ENCODE peak calls at places on chromosomes 4 and X, in six cellular contexts. Q, Z, D, A, Y and J are unnamed samples.

GRCh38 chr4:177937051-177937450 is 494.8 kb upstream of the AGA start:
- DNase-seq in Q (no peak), A (no peak), Y (no peak), D (no peak), Z (no peak), J (no peak)

GRCh38 chrX:100070334-100070849 is 339.7 kb downstream of the PCDH19 start:
- DNase-seq in D (no peak), A (no peak), Q (no peak), Y (no peak), Z (no peak), J (no peak)

GRCh38 chr4:77433102-77433733 is 172.4 kb upstream of the CXCL13 start:
- DNase-seq in D (peak), Y (peak), A (peak), Z (peak), Q (peak), J (peak)

GRCh38 chrX:50168305-50168704 is 32.5 kb downstream of the AKAP4 start:
- DNase-seq in A (no peak), D (no peak), Y (no peak), Q (no peak), Z (no peak), J (peak)

GRCh38 chr4:75698162-75698962 is 25.2 kb upstream of the G3BP2 start:
- DNase-seq in Z (no peak), Y (no peak), D (no peak), Q (no peak), A (peak), J (no peak)

GRCh38 chrX:127459784-127460183 is 592.4 kb downstream of the ACTRT1 start:
- DNase-seq in Y (no peak), Q (no peak), D (no peak), A (no peak), Z (no peak), J (no peak)

GRCh38 chr4:66235876-66236275 is 565.6 kb upstream of the EPHA5 start:
- DNase-seq in Y (no peak), Q (no peak), A (no peak), D (no peak), Z (no peak), J (no peak)

GRCh38 chrX:153557618-153558017 is 40.2 kb downstream of the ATP2B3 start:
- DNase-seq in A (no peak), D (no peak), Z (peak), Q (no peak), Y (no peak), J (no peak)

GRCh38 chrX:37912286-37912685 is 64.9 kb upstream of the DYNLT3 start:
- DNase-seq in Y (no peak), Q (no peak), Z (no peak), A (no peak), D (no peak), J (no peak)

GRCh38 chr4:55920571-55920970 is 28.2 kb upstream of the CEP135 start:
- DNase-seq in D (no peak), Q (no peak), A (no peak), Y (no peak), Z (no peak), J (no peak)

GRCh38 chr4:17997129-17997528 is 24.4 kb downstream of the LCORL start:
- DNase-seq in Y (no peak), A (no peak), Z (no peak), Q (no peak), D (no peak), J (no peak)

GRCh38 chr4:8534129-8534528 is 46.1 kb upstream of the GPR78 start:
- DNase-seq in A (peak), Z (no peak), Y (no peak), Q (no peak), D (no peak), J (peak)

GRCh38 chrX:22134681-22135080 is 102.6 kb downstream of the PHEX start:
- DNase-seq in Q (peak), Y (peak), Z (no peak), A (no peak), D (peak), J (peak)

GRCh38 chrX:41889317-41890025 is 33.9 kb downstream of the CASK start:
- DNase-seq in Z (no peak), Y (peak), Q (peak), A (no peak), D (no peak), J (peak)

GRCh38 chr4:142126890-142127497 is 490.6 kb downstream of the IL15 start:
- DNase-seq in D (peak), Q (peak), Y (peak), Z (peak), A (peak), J (peak)

GRCh38 chrX:47612418-47612817 is 7.2 kb downstream of the SYN1 start:
- DNase-seq in D (no peak), Y (no peak), Z (no peak), Q (no peak), A (no peak), J (no peak)

GRCh38 chr4:183757105-183757504 is 98.0 kb downstream of the TRAPPC11 start:
- DNase-seq in Y (no peak), D (no peak), Z (no peak), A (no peak), Q (no peak), J (no peak)

GRCh38 chr4:183760326-183760725 is 101.2 kb downstream of the TRAPPC11 start:
- DNase-seq in Z (no peak), D (no peak), A (no peak), Y (no peak), Q (no peak), J (no peak)

GRCh38 chr4:183758735-183759447 is 99.8 kb downstream of the TRAPPC11 start:
- DNase-seq in Q (no peak), D (no peak), A (no peak), Z (no peak), Y (no peak), J (no peak)

GRCh38 chr4:183758006-183758734 is 99.1 kb downstream of the TRAPPC11 start:
- DNase-seq in Q (no peak), A (no peak), D (no peak), Y (no peak), Z (peak), J (no peak)
- TF ChIP-seq CTCF in Q (no peak), A (no peak), D (peak), Y (peak), Z (peak), J (peak)

GRCh38 chr4:71828450-71828849 is 44.6 kb upstream of the GC start:
- DNase-seq in D (no peak), Z (no peak), A (no peak), Y (no peak), Q (no peak), J (no peak)

GRCh38 chr4:71827811-71828210 is 43.9 kb upstream of the GC start:
- DNase-seq in A (no peak), D (no peak), Q (no peak), Z (no peak), Y (no peak), J (no peak)

GRCh38 chr4:71830497-71831178 is 46.8 kb upstream of the GC start:
- DNase-seq in Q (no peak), Y (no peak), Z (no peak), D (no peak), A (peak), J (no peak)

GRCh38 chr4:71833175-71833900 is 49.5 kb upstream of the GC start:
- DNase-seq in Y (no peak), Q (no peak), A (no peak), Z (no peak), D (no peak), J (no peak)

DNA sequence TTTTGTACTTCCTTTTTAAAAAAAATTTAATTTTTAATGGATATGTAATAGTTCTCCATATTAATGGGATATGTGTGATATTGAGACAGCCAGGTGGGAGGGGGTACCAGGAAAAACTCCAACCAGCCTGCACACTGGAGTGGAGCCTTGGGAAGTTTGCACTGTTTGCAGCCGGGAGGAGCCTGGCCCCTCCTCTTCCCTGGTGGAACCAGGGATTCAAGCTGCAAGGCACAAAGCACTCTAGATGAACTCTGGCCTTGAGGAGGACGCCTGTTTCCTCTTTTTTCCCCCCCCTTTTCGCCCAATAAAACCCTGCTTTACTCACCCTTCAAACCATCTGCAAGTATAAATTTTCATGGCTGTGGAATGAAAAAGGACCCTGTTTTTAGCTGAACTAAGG is 48.2 kb upstream of the GC start:
- DNase-seq in Q (no peak), Z (no peak), A (no peak), D (no peak), Y (no peak), J (no peak)
- TF ChIP-seq SMC3 in Q (no peak), Z (no peak), A (no peak), D (no peak), Y (no peak), J (no peak)

DNA sequence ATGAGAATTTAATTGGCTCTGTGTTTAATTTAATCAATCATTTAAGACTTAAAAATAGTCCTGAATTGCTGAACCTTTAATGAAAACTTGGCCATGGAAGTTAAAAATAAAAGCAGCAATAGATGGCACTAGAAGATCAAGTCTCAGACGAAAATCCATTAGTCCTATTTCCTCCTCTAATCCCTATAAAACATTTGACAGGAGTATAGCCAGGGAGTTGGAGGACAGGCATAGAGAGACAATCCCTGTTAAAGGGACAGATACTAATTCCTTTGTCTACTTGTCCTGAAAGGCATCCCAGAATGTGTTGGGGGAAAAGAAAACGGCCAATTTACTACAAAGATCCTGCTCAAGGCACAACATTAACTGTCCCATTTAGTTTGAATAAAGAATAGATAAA is 276.3 kb upstream of the TACR3 start:
- DNase-seq in Z (no peak), D (no peak), A (no peak), Q (no peak), Y (no peak), J (no peak)
- TF ChIP-seq CTCF in Z (no peak), D (peak), A (peak), Q (peak), Y (peak), J (no peak)

DNA sequence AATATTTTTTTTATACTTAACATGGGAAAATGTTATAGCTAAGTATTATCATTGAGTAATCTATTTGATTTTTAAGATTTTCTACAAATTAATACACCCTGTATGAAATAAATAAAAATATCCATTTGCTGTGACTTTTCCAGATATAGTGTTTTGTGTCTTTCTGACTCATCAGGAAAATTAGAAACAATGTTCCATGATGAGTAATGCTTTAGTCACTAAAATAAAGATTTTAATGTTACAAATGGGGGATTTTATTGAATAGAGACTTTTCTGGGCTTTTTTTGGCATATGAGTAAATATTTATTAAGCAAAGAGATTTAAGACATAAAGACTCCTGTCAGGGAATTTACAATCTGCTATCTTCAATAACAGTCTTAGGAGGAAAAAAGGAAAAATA is 279.2 kb upstream of the NOCT start:
- DNase-seq in A (no peak), Q (no peak), Y (no peak), D (no peak), Z (no peak), J (peak)
- TF ChIP-seq SMC3 in A (no peak), Q (no peak), Y (no peak), D (no peak), Z (no peak), J (no peak)

DNA sequence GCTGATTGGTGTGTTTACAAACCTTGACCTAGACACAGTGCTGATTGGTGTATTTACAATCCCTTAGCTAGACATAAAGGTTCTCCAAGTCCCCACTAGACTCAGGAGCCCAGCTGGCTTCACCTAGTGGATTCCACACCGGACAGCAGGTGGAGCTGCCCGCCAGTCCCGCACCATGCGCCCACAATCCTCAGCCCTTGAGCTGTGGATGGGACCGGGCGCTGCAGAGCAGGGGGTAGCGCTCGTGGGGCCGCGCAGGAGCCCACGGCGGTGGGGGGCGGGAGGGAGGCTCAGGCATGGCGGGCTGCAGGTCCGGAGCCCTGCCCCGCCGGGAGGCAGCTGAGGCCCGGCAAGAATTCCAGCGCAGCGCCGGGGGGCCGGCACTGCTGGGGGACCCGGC is 30.7 kb downstream of the MEPE start:
- DNase-seq in Q (no peak), Z (no peak), D (no peak), A (no peak), Y (no peak), J (no peak)
- TF ChIP-seq CTCF in Q (no peak), Z (no peak), D (no peak), A (no peak), Y (peak), J (no peak)

DNA sequence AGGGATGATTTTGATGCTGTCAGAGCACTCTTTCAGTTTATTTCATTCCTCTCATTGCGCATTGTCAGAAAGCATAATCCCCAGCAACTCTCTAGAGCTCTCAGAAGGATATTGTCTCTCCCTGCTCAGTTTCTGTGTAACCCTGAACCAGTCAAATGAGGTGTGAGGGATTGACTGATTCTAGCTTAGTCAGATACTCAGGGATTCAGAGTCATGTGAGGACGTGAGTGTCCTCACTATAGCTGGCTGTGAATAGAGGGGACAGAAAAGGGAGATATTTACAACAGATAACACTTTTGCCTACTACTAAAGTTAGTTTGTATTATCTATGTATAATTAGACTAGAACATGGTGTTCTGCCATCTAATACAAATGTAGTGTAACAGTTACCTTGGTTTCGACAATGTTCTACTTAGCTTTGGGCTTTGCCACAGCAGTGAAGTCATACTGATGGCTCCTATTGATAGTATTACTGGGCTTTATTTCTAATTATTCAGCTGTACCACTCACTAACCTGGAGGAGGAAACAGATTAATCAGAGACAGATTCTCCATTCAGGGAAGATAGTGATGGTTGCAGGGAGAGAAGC is 19.6 kb downstream of the AP1AR start:
- DNase-seq in Q (no peak), Z (no peak), A (no peak), Y (no peak), D (no peak), J (no peak)
- TF ChIP-seq SMC3 in Q (no peak), Z (no peak), A (no peak), Y (no peak), D (no peak), J (no peak)

GRCh38 chr4:7189066-7189465 is 3.3 kb upstream of the SORCS2 start:
- DNase-seq in D (no peak), Q (no peak), Z (no peak), Y (no peak), A (no peak), J (no peak)

GRCh38 chr4:7190668-7191545 is 1.4 kb upstream of the SORCS2 start:
- DNase-seq in Z (no peak), A (no peak), Y (no peak), Q (no peak), D (no peak), J (no peak)

GRCh38 chr4:7187691-7188090 is 4.6 kb upstream of the SORCS2 start:
- DNase-seq in Z (no peak), Q (no peak), D (no peak), A (no peak), Y (no peak), J (no peak)

GRCh38 chr4:7190278-7190594 is 2.1 kb upstream of the SORCS2 start:
- DNase-seq in A (no peak), Q (no peak), Z (no peak), D (no peak), Y (no peak), J (no peak)

DNA sequence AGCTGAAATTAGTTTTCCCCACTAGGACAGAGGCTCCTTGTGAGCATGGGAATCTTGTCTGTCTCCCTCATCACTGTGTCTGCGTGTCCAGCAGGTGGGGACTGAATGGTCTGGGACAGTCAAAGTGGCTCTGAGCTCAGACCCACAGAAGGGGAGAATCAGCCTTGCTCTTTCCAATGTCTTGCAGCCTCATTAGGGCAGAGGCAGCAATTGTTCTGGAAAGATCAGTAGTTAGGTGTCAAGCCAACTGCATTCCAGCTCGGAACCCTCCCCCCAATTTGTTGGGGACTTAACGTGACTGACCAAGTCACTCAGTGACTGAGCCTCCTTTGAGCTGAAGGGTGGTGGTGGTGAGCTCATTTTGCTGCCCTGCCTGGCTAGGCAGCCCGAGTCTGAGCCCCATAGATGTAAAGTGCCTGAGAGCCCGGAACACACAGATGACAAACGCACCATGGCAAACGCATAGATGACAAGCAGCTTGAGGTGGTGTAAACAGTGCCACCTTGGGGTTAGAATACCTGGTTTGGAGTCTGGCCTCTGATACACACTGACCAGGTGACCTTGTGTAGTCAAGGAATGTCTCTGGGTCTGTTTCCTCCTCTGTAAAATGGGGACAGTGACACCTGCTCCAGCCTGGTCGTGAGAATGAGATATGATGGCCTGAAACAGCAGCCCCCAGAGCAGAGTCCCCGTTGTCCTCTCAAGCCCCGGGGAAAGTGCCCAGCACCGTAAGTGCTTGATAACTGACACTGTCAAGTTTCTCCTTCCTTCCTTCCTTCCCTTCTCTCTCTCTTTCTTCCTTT is 2.7 kb upstream of the SORCS2 start:
- DNase-seq in Z (no peak), Y (peak), Q (no peak), D (no peak), A (no peak), J (no peak)
- TF ChIP-seq CTCF in Z (no peak), Y (peak), Q (no peak), D (no peak), A (no peak), J (no peak)

DNA sequence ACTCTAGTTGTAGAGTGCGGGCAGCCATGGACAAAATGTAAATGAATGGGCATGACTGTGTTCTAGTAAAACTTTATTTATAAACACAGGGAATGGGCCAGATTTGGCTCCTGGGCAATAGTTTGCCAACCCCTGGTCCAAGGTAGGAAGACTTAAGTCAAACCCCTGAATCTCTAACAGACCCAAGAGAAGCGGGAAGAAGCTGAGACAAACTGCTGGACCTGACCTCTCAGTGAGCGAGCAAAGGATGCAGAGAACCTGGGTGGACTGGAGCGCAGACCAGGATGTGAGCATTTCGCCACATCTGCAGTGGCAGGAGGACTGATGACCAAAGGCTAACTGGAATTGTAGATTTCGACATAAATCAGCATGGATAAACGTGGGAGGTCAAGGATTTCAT is 201.6 kb downstream of the STIM2 start:
- DNase-seq in A (no peak), Q (no peak), Y (no peak), D (no peak), Z (no peak), J (no peak)
- TF ChIP-seq SMC3 in A (no peak), Q (no peak), Y (no peak), D (no peak), Z (no peak), J (no peak)